ENCODE peak calls at places on chromosomes 13 and 19, in seven cellular contexts. One of them, this sample, is unnamed. For H3K4me1, the result is how much of the 10 kb centered on the place peaks cover.

GRCh38 chr13:76454991-76455390 is 431.2 kb downstream of the KCTD12 start:
- DNase-seq in MM.1S: no peak
- DNase-seq in PC-3: no peak
- DNase-seq in neural progenitor cell: peak
- DNase-seq in IMR-90: peak
- DNase-seq in Karpas-422: no peak
- DNase-seq in H9: no peak
- DNase-seq in this sample: no peak

GRCh38 chr13:45415112-45415511 is 3.1 kb downstream of the SLC25A30 start:
- DNase-seq in MM.1S: no peak
- DNase-seq in H9: no peak
- DNase-seq in Karpas-422: no peak
- DNase-seq in PC-3: no peak
- DNase-seq in neural progenitor cell: no peak
- DNase-seq in IMR-90: no peak
- DNase-seq in this sample: no peak

GRCh38 chr13:97342936-97343335 is 91.0 kb upstream of the RAP2A start:
- DNase-seq in IMR-90: no peak
- DNase-seq in Karpas-422: no peak
- DNase-seq in H9: no peak
- DNase-seq in PC-3: no peak
- DNase-seq in neural progenitor cell: no peak
- DNase-seq in MM.1S: no peak
- DNase-seq in this sample: no peak

GRCh38 chr19:48385461-48386087 is 5.8 kb downstream of the KDELR1 start:
- DNase-seq in Karpas-422: no peak
- DNase-seq in PC-3: no peak
- DNase-seq in neural progenitor cell: no peak
- DNase-seq in H9: no peak
- DNase-seq in MM.1S: peak
- DNase-seq in IMR-90: no peak
- DNase-seq in this sample: no peak

GRCh38 chr13:32316030-32316344 is 679 bp downstream of the BRCA2 start:
- DNase-seq in IMR-90: no peak
- DNase-seq in neural progenitor cell: peak
- DNase-seq in Karpas-422: no peak
- DNase-seq in PC-3: no peak
- DNase-seq in MM.1S: peak
- DNase-seq in H9: no peak
- DNase-seq in this sample: no peak

GRCh38 chr19:18292810-18293641 is 11.6 kb upstream of the JUND start:
- DNase-seq in MM.1S: no peak
- DNase-seq in Karpas-422: no peak
- DNase-seq in PC-3: peak
- DNase-seq in neural progenitor cell: peak
- DNase-seq in IMR-90: peak
- DNase-seq in H9: peak
- DNase-seq in this sample: peak

GRCh38 chr19:40433391-40434216 is 7.8 kb upstream of the SERTAD1 start:
- DNase-seq in IMR-90: peak
- DNase-seq in PC-3: peak
- DNase-seq in MM.1S: peak
- DNase-seq in Karpas-422: peak
- DNase-seq in H9: peak
- DNase-seq in neural progenitor cell: peak
- DNase-seq in this sample: peak

GRCh38 chr13:80783926-80784325 is 443.0 kb upstream of the SPRY2 start:
- DNase-seq in PC-3: no peak
- DNase-seq in MM.1S: no peak
- DNase-seq in H9: no peak
- DNase-seq in Karpas-422: no peak
- DNase-seq in IMR-90: no peak
- DNase-seq in neural progenitor cell: peak
- DNase-seq in this sample: no peak

GRCh38 chr13:32426981-32427851 is 714 bp downstream of the N4BP2L1 start:
- DNase-seq in neural progenitor cell: peak
- DNase-seq in PC-3: no peak
- DNase-seq in H9: peak
- DNase-seq in MM.1S: peak
- DNase-seq in Karpas-422: peak
- DNase-seq in IMR-90: peak
- DNase-seq in this sample: peak

GRCh38 chr13:72652681-72653080 is 74.7 kb downstream of the MZT1 start:
- DNase-seq in MM.1S: no peak
- DNase-seq in Karpas-422: no peak
- DNase-seq in IMR-90: no peak
- DNase-seq in PC-3: peak
- DNase-seq in neural progenitor cell: no peak
- DNase-seq in H9: no peak
- DNase-seq in this sample: no peak

GRCh38 chr13:24215732-24216131 is 55.2 kb downstream of the SPATA13 start:
- DNase-seq in H9: no peak
- DNase-seq in Karpas-422: no peak
- DNase-seq in IMR-90: peak
- DNase-seq in MM.1S: no peak
- DNase-seq in PC-3: peak
- DNase-seq in neural progenitor cell: peak
- DNase-seq in this sample: no peak

GRCh38 chr19:46963093-46963734 is 56.4 kb upstream of the NPAS1 start:
- DNase-seq in Karpas-422: no peak
- DNase-seq in MM.1S: no peak
- DNase-seq in H9: no peak
- DNase-seq in neural progenitor cell: no peak
- DNase-seq in IMR-90: peak
- DNase-seq in PC-3: peak
- DNase-seq in this sample: no peak

GRCh38 chr19:50261446-50261970 is 58.1 kb downstream of the MYH14 start:
- DNase-seq in Karpas-422: no peak
- DNase-seq in neural progenitor cell: no peak
- DNase-seq in PC-3: no peak
- DNase-seq in MM.1S: no peak
- DNase-seq in H9: no peak
- DNase-seq in IMR-90: no peak
- DNase-seq in this sample: no peak

GRCh38 chr13:91572439-91572838 is 174.0 kb downstream of the GPC5 start:
- DNase-seq in Karpas-422: no peak
- DNase-seq in H9: no peak
- DNase-seq in IMR-90: peak
- DNase-seq in neural progenitor cell: no peak
- DNase-seq in MM.1S: no peak
- DNase-seq in PC-3: no peak
- DNase-seq in this sample: no peak

GRCh38 chr13:91572944-91573535 is 174.6 kb downstream of the GPC5 start:
- DNase-seq in IMR-90: peak
- DNase-seq in Karpas-422: no peak
- DNase-seq in neural progenitor cell: no peak
- DNase-seq in MM.1S: no peak
- DNase-seq in PC-3: peak
- DNase-seq in H9: no peak
- DNase-seq in this sample: no peak

GRCh38 chr13:91574756-91575155 is 176.3 kb downstream of the GPC5 start:
- DNase-seq in neural progenitor cell: no peak
- DNase-seq in MM.1S: no peak
- DNase-seq in PC-3: no peak
- DNase-seq in Karpas-422: no peak
- DNase-seq in IMR-90: peak
- DNase-seq in H9: no peak
- DNase-seq in this sample: no peak

GRCh38 chr13:91567485-91568207 is 169.2 kb downstream of the GPC5 start:
- DNase-seq in Karpas-422: no peak
- DNase-seq in PC-3: no peak
- DNase-seq in H9: no peak
- DNase-seq in MM.1S: no peak
- DNase-seq in neural progenitor cell: no peak
- DNase-seq in IMR-90: no peak
- DNase-seq in this sample: no peak

GRCh38 chr13:91571681-91572080 is 173.3 kb downstream of the GPC5 start:
- DNase-seq in PC-3: no peak
- DNase-seq in Karpas-422: no peak
- DNase-seq in IMR-90: no peak
- DNase-seq in MM.1S: no peak
- DNase-seq in H9: no peak
- DNase-seq in neural progenitor cell: no peak
- DNase-seq in this sample: no peak
- H3K4me1 ChIP-seq in PC-3: under half
- H3K4me1 ChIP-seq in Karpas-422: under half
- H3K4me1 ChIP-seq in IMR-90: under half
- H3K4me1 ChIP-seq in MM.1S: under half
- H3K4me1 ChIP-seq in H9: under half
- H3K4me1 ChIP-seq in neural progenitor cell: under half
- H3K4me1 ChIP-seq in this sample: under half

DNA sequence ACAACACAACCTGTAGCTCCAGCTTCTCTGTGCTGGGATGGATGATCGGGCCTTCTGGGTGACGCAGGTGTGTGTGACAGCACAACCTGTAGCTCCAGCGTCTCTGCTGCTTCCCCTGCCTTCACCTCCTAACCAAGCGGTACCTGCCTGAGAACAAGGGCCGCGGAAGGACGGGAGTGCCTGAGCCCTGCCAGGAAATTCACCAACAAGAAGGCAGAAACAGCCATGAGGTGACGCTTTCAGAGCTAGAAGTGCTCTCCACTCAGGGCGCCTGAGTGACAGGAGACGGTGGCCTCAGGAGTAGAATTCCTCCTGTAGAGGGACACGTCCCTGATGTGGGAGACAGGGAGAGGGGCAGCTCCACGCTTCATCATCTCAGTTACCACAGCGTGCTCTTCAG is 17.4 kb downstream of the ZNF331 start:
- DNase-seq in PC-3: no peak
- DNase-seq in MM.1S: no peak
- DNase-seq in Karpas-422: no peak
- DNase-seq in IMR-90: no peak
- DNase-seq in H9: no peak
- DNase-seq in neural progenitor cell: no peak
- DNase-seq in this sample: no peak
- H3K9ac ChIP-seq in PC-3: peak
- H3K9ac ChIP-seq in MM.1S: no peak
- H3K9ac ChIP-seq in Karpas-422: peak
- H3K9ac ChIP-seq in IMR-90: no peak
- H3K9ac ChIP-seq in H9: no peak
- H3K9ac ChIP-seq in neural progenitor cell: no peak
- H3K9ac ChIP-seq in this sample: no peak

GRCh38 chr19:4369888-4370260 is 26.5 kb downstream of the MPND start:
- DNase-seq in Karpas-422: peak
- DNase-seq in neural progenitor cell: peak
- DNase-seq in IMR-90: peak
- DNase-seq in PC-3: no peak
- DNase-seq in H9: peak
- DNase-seq in MM.1S: peak
- DNase-seq in this sample: peak

GRCh38 chr19:4370418-4371041 is 27.2 kb downstream of the MPND start:
- DNase-seq in PC-3: no peak
- DNase-seq in IMR-90: no peak
- DNase-seq in H9: no peak
- DNase-seq in neural progenitor cell: no peak
- DNase-seq in Karpas-422: no peak
- DNase-seq in MM.1S: no peak
- DNase-seq in this sample: peak

GRCh38 chr19:4368128-4368820 is 24.9 kb downstream of the MPND start:
- DNase-seq in neural progenitor cell: no peak
- DNase-seq in Karpas-422: no peak
- DNase-seq in IMR-90: peak
- DNase-seq in H9: no peak
- DNase-seq in PC-3: no peak
- DNase-seq in MM.1S: no peak
- DNase-seq in this sample: peak

GRCh38 chr19:4367781-4368127 is 24.4 kb downstream of the MPND start:
- DNase-seq in H9: no peak
- DNase-seq in neural progenitor cell: no peak
- DNase-seq in MM.1S: no peak
- DNase-seq in PC-3: no peak
- DNase-seq in Karpas-422: no peak
- DNase-seq in IMR-90: no peak
- DNase-seq in this sample: no peak

DNA sequence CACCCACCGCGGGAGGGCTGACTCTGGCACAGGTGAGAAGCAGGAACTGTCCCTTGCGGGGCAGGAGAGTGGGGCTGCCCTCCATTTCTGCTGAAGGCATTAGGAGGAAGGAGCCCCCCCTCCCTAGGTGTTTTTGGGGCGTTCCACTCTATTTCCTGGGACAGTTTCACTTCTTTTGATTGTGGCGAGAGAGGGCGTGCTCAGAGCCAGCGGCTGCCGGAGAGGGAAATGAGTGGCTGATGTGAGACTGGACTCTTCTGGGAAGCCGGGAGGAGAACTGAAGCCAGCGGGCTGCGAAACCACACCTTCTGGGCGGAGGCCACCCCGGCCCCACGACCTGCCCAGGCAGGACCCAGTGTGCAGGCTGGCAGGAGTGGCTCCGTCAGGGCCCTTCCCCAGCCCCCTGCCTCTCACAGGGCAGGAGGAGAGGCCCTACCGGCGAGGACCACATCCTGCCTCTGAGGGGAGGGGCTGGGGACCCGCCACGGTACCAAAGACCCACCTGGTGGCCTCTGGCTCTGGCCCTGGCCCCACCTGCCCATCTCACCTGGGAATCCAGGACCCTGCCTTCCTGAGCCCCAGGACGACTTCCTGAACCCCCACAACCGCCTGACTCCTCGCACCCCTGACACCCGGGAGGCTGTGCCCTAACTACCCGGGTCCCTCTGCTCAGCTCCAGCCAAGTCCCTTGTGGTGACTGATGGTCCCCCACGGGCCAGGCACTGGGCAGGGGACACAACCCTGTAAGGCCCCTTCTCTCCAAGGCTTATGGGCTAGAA is 25.9 kb downstream of the MPND start:
- DNase-seq in neural progenitor cell: peak
- DNase-seq in IMR-90: no peak
- DNase-seq in Karpas-422: peak
- DNase-seq in PC-3: no peak
- DNase-seq in H9: peak
- DNase-seq in MM.1S: peak
- DNase-seq in this sample: peak
- H3K4me1 ChIP-seq in neural progenitor cell: under half
- H3K4me1 ChIP-seq in IMR-90: under half
- H3K4me1 ChIP-seq in Karpas-422: half or more
- H3K4me1 ChIP-seq in PC-3: under half
- H3K4me1 ChIP-seq in H9: under half
- H3K4me1 ChIP-seq in MM.1S: under half
- H3K4me1 ChIP-seq in this sample: under half

DNA sequence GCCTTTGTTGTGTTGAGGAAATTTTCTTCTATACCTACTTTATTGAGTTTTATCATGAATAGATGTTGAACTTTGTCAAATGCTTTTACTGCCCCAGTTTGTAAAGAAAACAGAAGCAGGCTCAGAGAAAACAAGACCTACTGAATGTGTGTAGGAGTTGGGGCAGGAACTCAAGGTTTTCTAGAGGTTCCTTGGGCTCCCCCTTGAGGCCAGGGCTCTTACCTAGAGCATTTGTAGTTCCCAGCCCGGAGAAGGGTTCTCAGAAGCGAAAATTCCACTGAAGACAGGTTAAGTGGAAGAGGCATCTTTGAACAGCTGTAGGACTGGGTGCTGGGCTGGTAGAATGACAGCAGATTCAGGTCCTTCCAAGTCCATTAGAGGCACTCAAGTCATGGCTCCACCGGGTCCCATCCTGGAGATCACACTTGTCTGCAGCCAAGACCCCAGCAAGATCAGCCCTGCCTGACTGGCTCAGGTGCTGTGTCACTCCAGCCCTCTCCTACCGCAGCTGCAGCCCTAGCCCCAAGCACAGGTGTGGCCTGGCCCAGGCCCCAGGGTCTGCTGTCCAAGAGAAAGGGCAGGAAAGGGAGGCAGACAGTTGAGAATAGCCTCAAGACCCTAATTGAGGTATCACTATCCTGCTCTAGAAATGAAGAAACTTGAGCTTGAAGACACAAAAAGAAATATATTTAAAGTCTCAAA is 425.5 kb downstream of the PCDH20 start:
- DNase-seq in PC-3: peak
- DNase-seq in Karpas-422: peak
- DNase-seq in neural progenitor cell: peak
- DNase-seq in H9: peak
- DNase-seq in IMR-90: no peak
- DNase-seq in MM.1S: no peak
- DNase-seq in this sample: peak
- H3K9ac ChIP-seq in PC-3: no peak
- H3K9ac ChIP-seq in Karpas-422: no peak
- H3K9ac ChIP-seq in neural progenitor cell: no peak
- H3K9ac ChIP-seq in H9: no peak
- H3K9ac ChIP-seq in IMR-90: no peak
- H3K9ac ChIP-seq in MM.1S: no peak
- H3K9ac ChIP-seq in this sample: no peak